ENCODE peak calls at places on chromosome 14, in five cellular contexts. Y is psoas muscle, C is H1, J is ovary, E is Caco-2. U is an unnamed sample.
A peak's percentile ranks its signal among the peaks of the same experiment; 100 is the strongest.

GRCh38 chr14:93239869-93240677 is 33.0 kb downstream of the UBR7 start:
- DNase-seq in Y (no peak), C (no peak), J (no peak), E (peak; percentile 46), U (no peak)

GRCh38 chr14:68702105-68702504 is 90.8 kb downstream of the ZFP36L1 start:
- DNase-seq in Y (no peak), C (no peak), J (no peak), E (no peak), U (no peak)

GRCh38 chr14:64889352-64889751 is 9.6 kb upstream of the SPTB start:
- DNase-seq in Y (no peak), C (no peak), J (no peak), E (no peak), U (no peak)

GRCh38 chr14:105281354-105282097 is 19.3 kb downstream of the BRF1 start:
- DNase-seq in Y (no peak), C (no peak), J (no peak), E (no peak), U (no peak)

GRCh38 chr14:68784298-68784910 is 8.5 kb downstream of the ZFP36L1 start:
- DNase-seq in Y (no peak), C (peak; percentile 49), J (peak; percentile 52), E (peak; percentile 95), U (no peak)

GRCh38 chr14:73879027-73879426 is 7.6 kb upstream of the ZNF410 start:
- DNase-seq in Y (no peak), C (no peak), J (no peak), E (no peak), U (no peak)

GRCh38 chr14:91912035-91912434 is 35.5 kb downstream of the FBLN5 start:
- DNase-seq in Y (no peak), C (no peak), J (no peak), E (no peak), U (no peak)

GRCh38 chr14:75660630-75661498 is at the start of the genes ERG28 and TTLL5:
- DNase-seq in Y (peak; percentile 96), C (peak; percentile 95), J (peak; percentile 97), E (peak; percentile 99), U (peak; percentile 99)

GRCh38 chr14:51209457-51209856 is 30.6 kb upstream of the TMX1 start:
- DNase-seq in Y (no peak), C (no peak), J (no peak), E (no peak), U (no peak)

GRCh38 chr14:101980700-101981099 is 16.3 kb downstream of the DYNC1H1 start:
- DNase-seq in Y (peak; percentile 69), C (no peak), J (peak; percentile 62), E (no peak), U (peak; percentile 93)

GRCh38 chr14:63624203-63624602 is 17.5 kb downstream of the WDR89 start:
- DNase-seq in Y (no peak), C (no peak), J (no peak), E (no peak), U (no peak)

GRCh38 chr14:106843376-106843775 is 1317.0 kb downstream of the TMEM121 start:
- DNase-seq in Y (no peak), C (no peak), J (no peak), E (no peak), U (no peak)

GRCh38 chr14:101761881-101762529 is 496 bp downstream of the PPP2R5C start:
- DNase-seq in Y (no peak), C (no peak), J (peak; percentile 58), E (no peak), U (no peak)

GRCh38 chr14:67397536-67397935 is 14.4 kb downstream of the PLEK2 start:
- DNase-seq in Y (no peak), C (no peak), J (no peak), E (no peak), U (no peak)

GRCh38 chr14:65164825-65165135 is 62.5 kb upstream of the MAX start:
- DNase-seq in Y (no peak), C (no peak), J (no peak), E (peak; percentile 60), U (no peak)

GRCh38 chr14:96748371-96748770 is 48.8 kb upstream of the VRK1 start:
- DNase-seq in Y (no peak), C (no peak), J (no peak), E (no peak), U (peak; percentile 6)

GRCh38 chr14:59339526-59339925 is 125.7 kb downstream of the GPR135 start:
- DNase-seq in Y (no peak), C (no peak), J (no peak), E (no peak), U (no peak)

GRCh38 chr14:101961746-101962502 is 2.4 kb upstream of the DYNC1H1 start:
- DNase-seq in Y (no peak), C (no peak), J (no peak), E (peak; percentile 32), U (no peak)

GRCh38 chr14:41642402-41643195 is 35.9 kb downstream of the LRFN5 start:
- DNase-seq in Y (no peak), C (no peak), J (no peak), E (no peak), U (no peak)

GRCh38 chr14:59657769-59658168 is 81.2 kb upstream of the CCDC175 start:
- DNase-seq in Y (no peak), C (no peak), J (no peak), E (no peak), U (no peak)

GRCh38 chr14:29282169-29282568 is 515.6 kb downstream of the FOXG1 start:
- DNase-seq in Y (no peak), C (no peak), J (no peak), E (no peak), U (no peak)

GRCh38 chr14:79298373-79298772 is 912.9 kb downstream of the DIO2 start:
- DNase-seq in Y (no peak), C (no peak), J (no peak), E (no peak), U (no peak)

GRCh38 chr14:96554315-96554910 is 52.2 kb downstream of the PAPOLA start:
- DNase-seq in Y (no peak), C (no peak), J (no peak), E (no peak), U (no peak)

GRCh38 chr14:75515631-75515999 is 6.7 kb upstream of the BATF start:
- DNase-seq in Y (no peak), C (no peak), J (no peak), E (no peak), U (no peak)

GRCh38 chr14:65485516-65485915 is 73.0 kb downstream of the FUT8 start:
- DNase-seq in Y (no peak), C (no peak), J (no peak), E (no peak), U (no peak)

GRCh38 chr14:55121628-55122440 is 7.2 kb upstream of the LGALS3 start:
- DNase-seq in Y (no peak), C (no peak), J (no peak), E (peak; percentile 62), U (no peak)
- TF ChIP-seq CTCF in Y (no peak), C (no peak), J (no peak), E (no peak), U (no peak)

DNA sequence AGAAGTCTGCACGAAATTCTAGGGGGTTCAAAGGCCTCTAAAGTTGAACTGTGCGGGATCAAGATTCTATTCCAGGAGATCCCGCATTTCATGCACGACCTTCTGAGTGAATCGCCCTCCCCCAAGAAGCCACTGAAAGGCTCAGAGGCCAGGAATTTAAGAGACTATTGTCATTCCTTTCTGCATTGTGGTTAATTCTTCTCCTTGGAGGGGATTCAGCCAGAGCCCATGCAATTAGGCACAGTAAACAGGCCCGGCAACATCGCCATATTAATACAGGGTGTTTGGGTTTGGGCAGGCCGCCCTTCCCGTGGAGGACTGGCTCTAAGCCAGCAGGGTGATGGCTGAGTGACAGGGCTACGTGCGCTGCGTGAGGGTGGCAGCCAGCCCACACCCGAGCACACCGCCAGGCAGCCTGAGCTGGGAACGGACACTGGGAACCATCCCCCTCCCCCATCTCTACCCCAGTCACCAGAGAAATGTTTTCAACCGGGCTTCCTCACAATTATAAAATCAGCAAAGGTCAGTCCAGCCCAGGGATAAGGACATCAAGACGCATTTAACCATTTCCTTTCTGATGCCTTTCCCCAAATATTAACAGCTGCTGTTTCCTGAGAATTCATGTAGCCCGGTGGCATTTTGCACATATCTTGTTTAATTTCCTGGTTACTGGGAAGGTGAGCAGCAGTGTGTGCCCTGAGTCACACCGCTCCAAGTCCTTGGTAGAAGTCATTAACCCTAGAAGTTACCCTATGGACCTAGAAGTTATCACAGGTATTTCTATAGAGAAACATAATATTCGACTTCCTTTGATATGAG is 12.5 kb downstream of the EGLN3 start:
- DNase-seq in Y (peak; percentile 68), C (peak; percentile 58), J (peak; percentile 24), E (no peak), U (peak; percentile 76)
- H3K4me3 ChIP-seq in Y (peak overlapping the region; percentile 54), C (peak overlapping the region; percentile 47), J (no peak overlapping the region), E (no peak overlapping the region), U (peak overlapping the region; percentile 17)

DNA sequence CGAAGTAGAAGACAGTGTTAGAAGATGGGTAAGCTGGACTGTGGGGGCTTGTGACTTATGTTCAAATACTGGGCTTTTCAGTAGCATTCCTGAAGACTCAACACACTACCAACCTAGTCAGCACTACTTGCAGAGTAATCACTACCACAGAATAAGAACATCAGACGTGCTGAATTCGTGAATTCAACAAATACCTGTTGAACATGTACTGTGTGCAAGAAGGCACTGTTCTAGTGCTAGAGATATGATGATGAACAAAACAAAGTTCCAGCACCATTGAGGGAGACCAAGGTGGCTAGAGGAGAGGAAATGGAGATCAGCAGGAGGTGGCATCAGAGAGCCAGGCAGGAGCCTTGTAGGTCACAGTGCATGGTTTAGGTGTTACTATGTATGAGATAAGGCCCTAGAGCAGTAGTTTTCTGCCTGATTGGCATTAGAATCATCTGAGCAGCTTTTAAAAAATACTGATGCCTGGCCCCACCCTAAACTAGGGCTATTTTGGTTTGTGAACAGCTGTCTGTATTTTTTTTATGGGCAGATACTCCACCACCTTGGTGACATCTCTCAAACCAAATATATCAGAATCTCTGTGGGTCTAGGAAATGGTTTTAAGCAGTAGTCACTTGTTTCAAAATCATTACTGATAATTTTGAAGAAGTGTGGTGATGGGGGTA is 26.8 kb downstream of the FERMT2 start:
- DNase-seq in Y (no peak), C (no peak), J (no peak), E (no peak), U (no peak)
- TF ChIP-seq CTCF in Y (peak; percentile 31), C (no peak), J (no peak), E (peak; percentile 45), U (peak; percentile 49)

GRCh38 chr14:22885975-22886374 is 3.0 kb downstream of the REM2 start:
- DNase-seq in Y (no peak), C (no peak), J (no peak), E (no peak), U (no peak)
- H3K4me3 ChIP-seq in Y (peak overlapping the region; percentile 65), C (peak overlapping the region; percentile 83), J (peak overlapping the region; percentile 51), E (peak overlapping the region; percentile 52), U (peak overlapping the region; percentile 79)

DNA sequence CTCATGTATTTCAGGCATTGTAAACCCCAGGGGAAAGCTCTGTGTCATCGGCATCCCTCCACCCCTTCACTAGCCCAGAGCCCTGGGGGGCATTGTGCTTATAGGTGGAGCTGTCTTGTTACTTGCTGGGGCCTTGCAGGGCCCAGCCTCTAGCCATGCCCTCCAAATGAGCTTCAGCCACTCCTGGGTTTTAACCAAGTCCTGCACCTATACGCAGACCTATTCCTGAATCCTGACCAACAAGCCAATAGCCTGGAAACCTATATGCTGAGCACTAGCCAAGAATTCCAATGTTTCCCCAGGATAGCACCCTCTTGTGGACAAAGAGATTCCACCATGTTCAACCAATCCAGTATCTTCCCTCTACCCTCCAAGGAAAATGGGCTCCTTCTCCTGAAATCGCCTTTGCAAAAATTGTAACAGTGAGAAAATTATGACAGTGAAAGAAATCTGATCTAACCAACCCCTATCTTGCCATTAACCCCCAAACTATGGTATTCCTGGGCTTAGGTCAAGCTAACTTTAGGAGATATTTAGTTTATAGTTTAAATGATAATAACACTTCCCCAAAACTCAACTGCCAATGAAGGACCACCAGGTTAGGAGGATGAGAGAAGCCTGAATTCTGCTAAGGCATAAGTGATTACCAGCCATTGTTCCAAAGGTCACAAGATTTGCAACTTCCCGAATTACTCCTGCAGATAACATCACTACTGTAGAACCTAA is 55.5 kb downstream of the TTC7B start:
- DNase-seq in Y (no peak), C (peak; percentile 51), J (no peak), E (no peak), U (no peak)
- TF ChIP-seq CTCF in Y (peak; percentile 51), C (no peak), J (no peak), E (peak; percentile 28), U (peak; percentile 70)